ENCODE peak calls at places on chromosomes 3 and 15, in seven cellular contexts. One of them, this sample, is unnamed.
A peak's percentile ranks its signal among the peaks of the same experiment; 100 is the strongest.

GRCh38 chr3:158103131-158103955 is 2.9 kb downstream of the SHOX2 start:
- DNase-seq in thoracic aorta: no peak
- DNase-seq in heart right ventricle: peak; percentile 7
- DNase-seq in SJSA1: no peak
- DNase-seq in lung: no peak
- DNase-seq in esophagus squamous epithelium: no peak
- DNase-seq in IMR-90: no peak
- DNase-seq in this sample: peak; percentile 86

GRCh38 chr3:194382892-194383223 is 13.3 kb upstream of the LRRC15 start:
- DNase-seq in SJSA1: no peak
- DNase-seq in thoracic aorta: no peak
- DNase-seq in heart right ventricle: no peak
- DNase-seq in lung: no peak
- DNase-seq in IMR-90: no peak
- DNase-seq in esophagus squamous epithelium: no peak
- DNase-seq in this sample: no peak

GRCh38 chr3:121735047-121735696 is 14.4 kb downstream of the GOLGB1 start:
- DNase-seq in esophagus squamous epithelium: no peak
- DNase-seq in IMR-90: peak; percentile 54
- DNase-seq in lung: no peak
- DNase-seq in heart right ventricle: no peak
- DNase-seq in thoracic aorta: no peak
- DNase-seq in SJSA1: no peak
- DNase-seq in this sample: no peak

GRCh38 chr3:15319575-15319974 is 12.8 kb downstream of the SH3BP5 start:
- DNase-seq in esophagus squamous epithelium: no peak
- DNase-seq in lung: peak; percentile 83
- DNase-seq in thoracic aorta: no peak
- DNase-seq in IMR-90: peak; percentile 46
- DNase-seq in heart right ventricle: peak; percentile 39
- DNase-seq in SJSA1: peak; percentile 49
- DNase-seq in this sample: peak; percentile 80

GRCh38 chr3:192819001-192819569 is 91.7 kb upstream of the FGF12 start:
- DNase-seq in SJSA1: peak; percentile 68
- DNase-seq in esophagus squamous epithelium: no peak
- DNase-seq in IMR-90: peak; percentile 88
- DNase-seq in lung: no peak
- DNase-seq in thoracic aorta: no peak
- DNase-seq in heart right ventricle: no peak
- DNase-seq in this sample: no peak

GRCh38 chr3:168847293-168847883 is 751.7 kb upstream of the GOLIM4 start:
- DNase-seq in IMR-90: peak; percentile 57
- DNase-seq in SJSA1: no peak
- DNase-seq in lung: no peak
- DNase-seq in esophagus squamous epithelium: peak; percentile 0
- DNase-seq in thoracic aorta: no peak
- DNase-seq in heart right ventricle: peak; percentile 8
- DNase-seq in this sample: no peak

GRCh38 chr3:64398431-64398830 is 173.2 kb upstream of the PRICKLE2 start:
- DNase-seq in heart right ventricle: no peak
- DNase-seq in thoracic aorta: no peak
- DNase-seq in SJSA1: no peak
- DNase-seq in lung: no peak
- DNase-seq in esophagus squamous epithelium: no peak
- DNase-seq in IMR-90: peak; percentile 44
- DNase-seq in this sample: no peak

GRCh38 chr15:92869977-92870644 is 30.0 kb upstream of the CHD2 start:
- DNase-seq in IMR-90: peak; percentile 37
- DNase-seq in lung: no peak
- DNase-seq in thoracic aorta: no peak
- DNase-seq in esophagus squamous epithelium: no peak
- DNase-seq in SJSA1: no peak
- DNase-seq in heart right ventricle: no peak
- DNase-seq in this sample: no peak

GRCh38 chr3:112654492-112654891 is 13.5 kb upstream of the CCDC80 start:
- DNase-seq in esophagus squamous epithelium: no peak
- DNase-seq in SJSA1: no peak
- DNase-seq in thoracic aorta: no peak
- DNase-seq in IMR-90: peak; percentile 34
- DNase-seq in heart right ventricle: no peak
- DNase-seq in lung: no peak
- DNase-seq in this sample: no peak

GRCh38 chr15:76059320-76060097 is at the start of gene TMEM266:
- DNase-seq in heart right ventricle: peak; percentile 7
- DNase-seq in SJSA1: no peak
- DNase-seq in lung: no peak
- DNase-seq in thoracic aorta: no peak
- DNase-seq in esophagus squamous epithelium: no peak
- DNase-seq in IMR-90: peak; percentile 5
- DNase-seq in this sample: no peak

GRCh38 chr3:195512798-195513345 is 30.3 kb downstream of the PPP1R2 start:
- DNase-seq in heart right ventricle: no peak
- DNase-seq in IMR-90: no peak
- DNase-seq in lung: no peak
- DNase-seq in thoracic aorta: no peak
- DNase-seq in SJSA1: no peak
- DNase-seq in esophagus squamous epithelium: no peak
- DNase-seq in this sample: no peak

GRCh38 chr15:99909914-99910313 is 176.7 kb upstream of the LYSMD4 start:
- DNase-seq in heart right ventricle: no peak
- DNase-seq in IMR-90: no peak
- DNase-seq in lung: no peak
- DNase-seq in esophagus squamous epithelium: no peak
- DNase-seq in thoracic aorta: no peak
- DNase-seq in SJSA1: no peak
- DNase-seq in this sample: no peak

GRCh38 chr3:125129512-125129962 is 73.7 kb upstream of the HEG1 start:
- DNase-seq in IMR-90: peak; percentile 99
- DNase-seq in SJSA1: peak; percentile 86
- DNase-seq in lung: peak; percentile 51
- DNase-seq in thoracic aorta: peak; percentile 46
- DNase-seq in esophagus squamous epithelium: no peak
- DNase-seq in heart right ventricle: no peak
- DNase-seq in this sample: peak; percentile 85

GRCh38 chr15:84969257-84969656 is 12.4 kb upstream of the PDE8A start:
- DNase-seq in thoracic aorta: no peak
- DNase-seq in lung: no peak
- DNase-seq in heart right ventricle: no peak
- DNase-seq in esophagus squamous epithelium: no peak
- DNase-seq in IMR-90: no peak
- DNase-seq in SJSA1: no peak
- DNase-seq in this sample: no peak

DNA sequence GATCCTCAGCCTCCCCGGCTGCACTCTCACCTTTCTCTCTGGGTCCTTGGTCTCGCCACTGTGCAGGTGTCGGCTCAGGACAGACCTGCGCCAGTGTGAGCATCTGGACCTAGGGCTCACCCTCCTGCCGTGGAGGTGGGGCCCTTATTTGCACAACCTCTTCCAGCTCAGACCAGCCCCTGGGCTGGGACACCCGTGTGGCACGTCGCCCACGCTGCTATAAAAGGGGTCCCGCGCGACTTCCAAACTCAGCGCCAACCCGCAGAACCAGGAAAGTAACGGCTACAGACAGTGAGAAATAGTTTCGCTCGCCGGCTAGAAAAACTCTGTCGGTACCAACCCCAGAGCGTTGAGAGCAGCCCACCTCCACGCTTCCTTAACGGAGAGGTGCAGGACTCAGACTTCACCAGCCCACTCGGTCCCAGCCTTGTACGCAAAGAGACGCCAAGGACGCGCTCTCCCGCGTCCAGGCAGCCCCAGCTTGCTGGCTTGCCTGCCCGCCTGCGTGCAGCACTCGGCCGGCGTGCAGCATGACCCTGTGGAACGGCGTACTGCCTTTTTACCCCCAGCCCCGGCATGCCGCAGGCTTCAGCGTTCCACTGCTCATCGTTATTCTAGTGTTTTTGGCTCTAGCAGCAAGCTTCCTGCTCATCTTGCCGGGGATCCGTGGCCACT is at the start of the genes DUOX2 and DUOXA2:
- DNase-seq in thoracic aorta: no peak
- DNase-seq in heart right ventricle: no peak
- DNase-seq in lung: no peak
- DNase-seq in SJSA1: no peak
- DNase-seq in IMR-90: no peak
- DNase-seq in esophagus squamous epithelium: no peak
- DNase-seq in this sample: no peak
- H3K27me3 ChIP-seq in thoracic aorta: peaks cover 17% of the 10 kb centered on the region
- H3K27me3 ChIP-seq in heart right ventricle: peaks cover 79% of the 10 kb centered on the region
- H3K27me3 ChIP-seq in lung: peaks cover 13% of the 10 kb centered on the region
- H3K27me3 ChIP-seq in SJSA1: peaks cover 52% of the 10 kb centered on the region
- H3K27me3 ChIP-seq in IMR-90: peaks cover 80% of the 10 kb centered on the region
- H3K27me3 ChIP-seq in esophagus squamous epithelium: peaks cover 32% of the 10 kb centered on the region
- H3K27me3 ChIP-seq in this sample: no peaks in the 10 kb centered on the region

GRCh38 chr3:77102916-77103769 is 63.2 kb downstream of the ROBO2 start:
- DNase-seq in lung: no peak
- DNase-seq in SJSA1: no peak
- DNase-seq in heart right ventricle: no peak
- DNase-seq in thoracic aorta: no peak
- DNase-seq in esophagus squamous epithelium: no peak
- DNase-seq in IMR-90: peak; percentile 39
- DNase-seq in this sample: no peak
- H3K4me3 ChIP-seq in lung: no peak overlapping the region
- H3K4me3 ChIP-seq in SJSA1: no peak overlapping the region
- H3K4me3 ChIP-seq in heart right ventricle: no peak overlapping the region
- H3K4me3 ChIP-seq in thoracic aorta: no peak overlapping the region
- H3K4me3 ChIP-seq in esophagus squamous epithelium: no peak overlapping the region
- H3K4me3 ChIP-seq in IMR-90: no peak overlapping the region
- H3K4me3 ChIP-seq in this sample: no peak overlapping the region

DNA sequence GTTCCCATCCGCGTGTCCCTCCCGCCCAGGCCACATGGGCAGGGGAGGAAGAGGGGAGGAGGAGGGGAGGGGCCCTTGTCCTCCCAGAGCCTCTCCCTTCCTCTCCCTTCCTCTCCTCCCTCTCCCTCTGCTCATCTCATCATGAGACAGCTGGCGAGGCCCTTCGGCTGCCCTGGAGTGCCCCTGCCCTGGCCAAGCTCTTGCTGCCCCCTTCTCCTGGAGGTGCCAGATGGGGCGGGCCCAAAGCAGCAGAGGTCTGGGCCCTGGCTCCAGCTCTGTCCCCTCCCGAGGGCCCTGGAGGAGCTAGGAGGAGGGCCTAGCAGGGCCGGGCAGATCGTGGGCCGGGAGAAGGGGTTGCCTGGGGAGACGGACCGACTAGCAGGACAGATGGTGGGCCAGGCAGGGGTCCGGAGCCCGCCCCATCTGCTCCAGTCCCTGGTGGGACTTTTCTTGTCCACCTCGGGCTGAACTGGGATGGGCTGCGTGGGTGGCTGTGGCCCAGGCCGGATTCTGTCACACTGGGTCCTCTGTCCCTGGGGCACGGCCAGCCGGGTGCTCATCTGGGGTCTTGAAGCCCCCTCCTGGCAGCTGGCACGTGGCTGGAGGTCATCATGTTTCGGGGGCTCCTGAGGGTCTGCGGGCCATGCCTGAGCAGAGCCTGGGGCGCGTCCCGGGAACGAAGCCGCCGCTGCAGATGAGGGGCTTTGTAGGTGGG is 183.4 kb downstream of the GOLGA6L6 start:
- DNase-seq in heart right ventricle: peak; percentile 16
- DNase-seq in SJSA1: no peak
- DNase-seq in thoracic aorta: no peak
- DNase-seq in lung: no peak
- DNase-seq in IMR-90: no peak
- DNase-seq in esophagus squamous epithelium: no peak
- DNase-seq in this sample: peak; percentile 69
- H3K9me3 ChIP-seq in heart right ventricle: no peaks in the 10 kb centered on the region
- H3K9me3 ChIP-seq in SJSA1: no peaks in the 10 kb centered on the region
- H3K9me3 ChIP-seq in thoracic aorta: no peaks in the 10 kb centered on the region
- H3K9me3 ChIP-seq in lung: no peaks in the 10 kb centered on the region
- H3K9me3 ChIP-seq in IMR-90: peaks cover 53% of the 10 kb centered on the region
- H3K9me3 ChIP-seq in esophagus squamous epithelium: peaks cover 17% of the 10 kb centered on the region
- H3K9me3 ChIP-seq in this sample: no peaks in the 10 kb centered on the region

DNA sequence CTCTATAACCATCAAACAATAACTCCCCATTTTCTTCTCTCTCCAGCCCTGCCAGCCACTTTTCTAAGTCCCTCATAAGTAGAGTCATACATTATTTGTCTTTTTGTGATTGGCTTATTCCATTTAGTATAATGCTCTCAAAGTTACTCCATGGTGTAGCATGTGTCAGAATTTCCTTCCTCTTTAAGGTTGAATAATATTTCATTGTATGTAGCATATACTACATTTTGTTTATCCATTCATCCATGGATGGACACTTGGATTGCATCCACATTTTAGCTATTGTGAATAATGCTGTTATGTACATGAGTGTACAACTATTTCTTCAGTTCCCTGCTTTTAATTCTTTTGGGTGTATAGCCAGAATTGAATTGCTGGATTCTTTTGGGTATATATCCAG is 138.4 kb downstream of the ATG7 start:
- DNase-seq in SJSA1: no peak
- DNase-seq in lung: no peak
- DNase-seq in IMR-90: no peak
- DNase-seq in heart right ventricle: no peak
- DNase-seq in thoracic aorta: no peak
- DNase-seq in esophagus squamous epithelium: no peak
- DNase-seq in this sample: no peak
- H3K27me3 ChIP-seq in SJSA1: no peaks in the 10 kb centered on the region
- H3K27me3 ChIP-seq in lung: no peaks in the 10 kb centered on the region
- H3K27me3 ChIP-seq in IMR-90: no peaks in the 10 kb centered on the region
- H3K27me3 ChIP-seq in heart right ventricle: no peaks in the 10 kb centered on the region
- H3K27me3 ChIP-seq in thoracic aorta: no peaks in the 10 kb centered on the region
- H3K27me3 ChIP-seq in esophagus squamous epithelium: no peaks in the 10 kb centered on the region
- H3K27me3 ChIP-seq in this sample: no peaks in the 10 kb centered on the region

DNA sequence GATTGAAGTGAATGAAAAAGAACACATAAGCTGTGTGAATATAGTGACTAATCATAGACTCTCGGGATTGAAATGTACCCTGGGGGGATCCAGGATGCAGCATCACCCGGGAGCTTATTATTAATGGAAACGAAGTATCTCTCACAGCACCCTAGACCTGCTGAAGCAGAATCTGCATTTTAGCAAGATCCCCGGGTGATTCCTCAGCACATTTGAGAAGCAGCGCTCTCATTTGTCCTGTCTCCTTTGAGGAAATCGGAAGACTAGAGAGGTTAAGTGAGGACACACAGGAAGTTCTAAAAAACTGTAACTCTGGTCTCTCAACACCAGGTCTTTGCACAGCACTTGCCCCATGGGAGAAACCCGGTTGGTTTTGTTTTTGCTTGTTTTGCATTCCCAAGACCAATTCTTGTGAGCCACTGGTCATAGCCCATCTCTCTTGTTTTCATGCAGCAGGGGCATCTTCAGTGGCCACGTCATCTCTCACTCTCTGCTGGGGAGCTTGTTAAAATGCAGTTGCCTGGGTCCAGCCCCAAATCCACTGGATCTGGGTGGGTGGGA is 30.2 kb downstream of the ZNF710 start:
- DNase-seq in lung: no peak
- DNase-seq in heart right ventricle: peak; percentile 54
- DNase-seq in thoracic aorta: no peak
- DNase-seq in IMR-90: peak; percentile 11
- DNase-seq in esophagus squamous epithelium: no peak
- DNase-seq in SJSA1: no peak
- DNase-seq in this sample: peak; percentile 50
- H3K4me3 ChIP-seq in lung: no peak overlapping the region
- H3K4me3 ChIP-seq in heart right ventricle: no peak overlapping the region
- H3K4me3 ChIP-seq in thoracic aorta: no peak overlapping the region
- H3K4me3 ChIP-seq in IMR-90: no peak overlapping the region
- H3K4me3 ChIP-seq in esophagus squamous epithelium: no peak overlapping the region
- H3K4me3 ChIP-seq in SJSA1: no peak overlapping the region
- H3K4me3 ChIP-seq in this sample: no peak overlapping the region